ENCODE peak calls at places on chromosomes 7 and 10, in four cellular contexts. X is HCT116, S is cardiac fibroblast, N is HepG2. Z is an unnamed sample.

GRCh38 chr10:102227050-102227449 is 951 bp downstream of the ELOVL3 start:
- DNase-seq in X (no peak), S (peak), N (peak), Z (peak)

GRCh38 chr7:12244129-12244528 is 33.0 kb downstream of the TMEM106B start:
- DNase-seq in X (peak), S (peak), N (peak), Z (peak)

GRCh38 chr7:138029941-138030340 is 28.1 kb upstream of the CREB3L2 start:
- DNase-seq in S (no peak), X (no peak), N (no peak), Z (no peak)

GRCh38 chr7:139745330-139746143 is 32.3 kb downstream of the HIPK2 start:
- DNase-seq in N (peak), X (no peak), S (peak), Z (peak)

GRCh38 chr10:44030132-44030531 is 354.8 kb downstream of the CXCL12 start:
- DNase-seq in S (no peak), N (no peak), X (no peak), Z (no peak)

GRCh38 chr7:157495594-157495993 is 158.8 kb downstream of the DNAJB6 start:
- DNase-seq in X (no peak), N (no peak), S (no peak), Z (no peak)

GRCh38 chr7:155169498-155170065 is 99.5 kb downstream of the HTR5A start:
- DNase-seq in N (no peak), S (no peak), X (no peak), Z (no peak)

GRCh38 chr10:31186225-31187010 is 132.6 kb upstream of the ZEB1 start:
- DNase-seq in S (peak), N (peak), X (peak), Z (no peak)

GRCh38 chr7:96720843-96721242 is 11.2 kb upstream of the SEM1 start:
- DNase-seq in X (no peak), S (peak), N (no peak), Z (peak)

GRCh38 chr7:67019562-67020390 is 23.1 kb downstream of the TYW1 start:
- DNase-seq in S (no peak), X (no peak), N (no peak), Z (peak)

GRCh38 chr7:116591202-116592040 is 66.6 kb downstream of the CAV1 start:
- DNase-seq in X (peak), S (no peak), N (no peak), Z (peak)

GRCh38 chr7:64558781-64559180 is 4.1 kb downstream of the ZNF680 start:
- DNase-seq in X (no peak), S (peak), N (no peak), Z (peak)

GRCh38 chr10:4678023-4678950 is 147.7 kb upstream of the AKR1E2 start:
- DNase-seq in S (peak), X (no peak), N (peak), Z (peak)

GRCh38 chr7:47368190-47368812 is 213.6 kb downstream of the TNS3 start:
- DNase-seq in X (no peak), S (no peak), N (no peak), Z (no peak)

GRCh38 chr10:101101488-101101887 is 29.6 kb upstream of the TLX1 start:
- DNase-seq in S (no peak), X (no peak), N (no peak), Z (no peak)

GRCh38 chr7:138440460-138440859 is 19.6 kb upstream of the TRIM24 start:
- DNase-seq in N (no peak), S (no peak), X (no peak), Z (no peak)

GRCh38 chr10:75269605-75270004 is 33.8 kb upstream of the COMTD1 start:
- DNase-seq in S (no peak), X (no peak), N (no peak), Z (no peak)

GRCh38 chr10:35739998-35740397 is 97.9 kb upstream of the FZD8 start:
- DNase-seq in X (no peak), N (no peak), S (peak), Z (peak)

GRCh38 chr7:34845666-34846361 is 187.8 kb downstream of the NPSR1 start:
- DNase-seq in S (no peak), X (no peak), N (peak), Z (no peak)

GRCh38 chr10:126397640-126398382 is 9.5 kb upstream of the ADAM12 start:
- DNase-seq in S (peak), X (no peak), N (no peak), Z (peak)

GRCh38 chr7:135980665-135981180 is 3.6 kb upstream of the MTPN start:
- DNase-seq in N (no peak), X (no peak), S (peak), Z (peak)

GRCh38 chr7:157404002-157404401 is 67.2 kb downstream of the DNAJB6 start:
- DNase-seq in S (no peak), N (no peak), X (no peak), Z (no peak)

GRCh38 chr7:140656548-140657515 is 15.9 kb upstream of the ADCK2 start:
- DNase-seq in S (peak), N (peak), X (no peak), Z (no peak)

GRCh38 chr7:81769891-81770818 is at the start of gene HGF:
- DNase-seq in X (no peak), S (peak), N (no peak), Z (peak)

GRCh38 chr7:23380556-23380955 is 81.4 kb downstream of the MALSU1 start:
- DNase-seq in X (no peak), N (no peak), S (no peak), Z (peak)

DNA sequence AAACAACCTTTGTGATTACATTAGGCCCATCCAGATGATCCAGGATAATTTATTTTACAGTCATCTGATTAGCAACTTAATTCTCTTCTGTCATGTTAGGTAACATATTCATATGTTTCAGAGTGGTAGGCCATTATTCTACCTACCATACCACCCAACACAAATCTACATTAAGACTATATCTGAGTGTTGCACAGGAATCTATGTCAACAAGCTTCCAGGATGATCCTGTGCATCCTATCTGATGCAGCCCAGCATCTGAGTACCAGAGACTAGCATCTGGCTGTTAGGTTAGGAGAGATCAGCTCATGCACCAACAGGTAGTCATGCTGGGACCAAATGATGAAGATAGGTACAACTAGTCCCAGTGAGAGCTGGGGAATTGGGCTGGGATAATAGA is 1.3 kb upstream of the DDX56 start:
- DNase-seq in N (no peak), X (no peak), S (no peak), Z (no peak)
- H3K4me3 ChIP-seq in N (no peak), X (peak), S (no peak), Z (no peak)

GRCh38 chr10:124630551-124630950 is 113.6 kb downstream of the FAM53B start:
- DNase-seq in S (no peak), X (no peak), N (no peak), Z (no peak)

GRCh38 chr10:124632566-124632965 is 111.6 kb downstream of the FAM53B start:
- DNase-seq in S (no peak), X (no peak), N (no peak), Z (no peak)

GRCh38 chr10:124629842-124630241 is 114.3 kb downstream of the FAM53B start:
- DNase-seq in N (no peak), X (no peak), S (no peak), Z (no peak)

GRCh38 chr10:124629410-124629809 is 114.8 kb downstream of the FAM53B start:
- DNase-seq in X (no peak), N (no peak), S (no peak), Z (no peak)

DNA sequence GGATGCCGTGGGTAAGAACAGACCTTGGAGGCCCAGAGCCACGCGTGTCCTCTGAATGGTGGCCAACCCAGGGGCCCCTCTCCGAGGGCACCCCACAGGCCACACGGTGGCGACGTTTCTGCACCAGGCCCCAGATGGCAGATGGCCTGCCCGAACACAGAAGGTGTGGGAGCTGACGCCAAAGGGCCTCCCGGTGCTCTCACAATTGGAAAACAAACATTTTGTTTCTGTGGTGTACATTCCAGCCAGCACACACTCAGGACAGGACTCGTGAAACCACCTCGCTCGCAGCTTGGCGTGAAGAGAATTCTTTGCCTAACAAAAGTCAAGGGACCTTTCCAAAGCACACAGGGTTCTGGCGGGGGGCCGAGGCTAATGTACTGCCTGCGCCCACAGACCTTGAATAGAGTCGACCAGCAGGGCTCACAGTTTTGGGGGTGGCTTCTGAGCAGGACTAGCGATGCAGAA is 112.1 kb downstream of the FAM53B start:
- DNase-seq in X (no peak), S (peak), N (peak), Z (peak)
- TF ChIP-seq CTCF in X (peak), S (peak), N (peak), Z (peak)

GRCh38 chr10:73627300-73627699 is 14.0 kb downstream of the MYOZ1 start:
- DNase-seq in X (no peak), S (no peak), N (no peak), Z (no peak)
- H3K4me3 ChIP-seq in X (no peak), S (no peak), N (no peak), Z (no peak)

GRCh38 chr7:10128748-10129147 is 844.9 kb upstream of the PHF14 start:
- DNase-seq in X (no peak), S (no peak), N (no peak), Z (no peak)
- TF ChIP-seq CTCF in X (peak), S (no peak), N (no peak), Z (no peak)

DNA sequence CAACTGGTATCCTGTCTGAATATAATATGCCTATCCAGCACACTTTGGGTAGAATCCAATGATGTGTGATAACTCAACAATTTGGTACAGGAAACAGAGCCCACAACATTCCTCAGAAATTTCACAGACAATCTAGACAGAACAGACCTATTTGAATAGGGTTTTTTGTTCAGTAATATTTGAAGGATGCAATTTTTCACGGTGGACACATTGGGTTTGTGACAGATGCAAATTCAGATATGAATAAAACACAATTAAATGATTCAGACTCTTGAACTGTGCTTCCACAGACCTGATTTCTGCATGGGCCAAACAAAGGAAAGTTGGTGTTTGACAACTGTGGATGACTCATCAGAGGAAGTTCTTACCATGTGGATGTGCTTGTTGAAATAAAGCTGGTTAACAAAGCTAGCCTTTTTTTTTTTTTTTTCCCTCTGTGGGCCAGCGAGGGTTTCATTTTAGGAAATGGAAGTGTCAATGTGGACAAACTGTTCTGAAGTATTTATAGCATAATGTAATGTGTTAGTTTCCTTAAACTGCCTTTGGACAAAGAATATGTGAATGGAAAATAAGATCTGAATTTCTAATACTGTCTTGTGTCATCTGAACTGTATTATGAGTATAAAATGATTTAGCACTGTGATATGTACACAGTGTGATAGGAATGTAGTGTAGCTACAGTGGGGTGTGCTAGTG is 43.2 kb upstream of the FAM133B start:
- DNase-seq in S (peak), N (peak), X (peak), Z (peak)
- H3K4me3 ChIP-seq in S (no peak), N (no peak), X (peak), Z (no peak)

GRCh38 chr7:17654940-17655339 is 285.4 kb downstream of the SNX13 start:
- DNase-seq in S (no peak), N (no peak), X (no peak), Z (no peak)

GRCh38 chr7:17646181-17646956 is 293.9 kb downstream of the SNX13 start:
- DNase-seq in S (peak), N (no peak), X (no peak), Z (peak)

GRCh38 chr7:17651296-17651695 is 289.0 kb downstream of the SNX13 start:
- DNase-seq in S (peak), X (no peak), N (no peak), Z (peak)

GRCh38 chr7:17651926-17652385 is 288.3 kb downstream of the SNX13 start:
- DNase-seq in N (no peak), X (no peak), S (peak), Z (peak)
- TF ChIP-seq CTCF in N (no peak), X (no peak), S (peak), Z (peak)

Z was measured in fibroblast of mammary gland.